ENCODE peak calls at places on chromosome 1, in four cellular contexts. One of them, this sample, is unnamed.

GRCh38 chr1:165329104-165329503 is 27.4 kb downstream of the LMX1A start:
- DNase-seq in thoracic aorta: no peak
- DNase-seq in tibial artery: no peak
- DNase-seq in HS-5: no peak
- DNase-seq in this sample: no peak

GRCh38 chr1:206672011-206672688 is 12.6 kb upstream of the MAPKAPK2 start:
- DNase-seq in thoracic aorta: no peak
- DNase-seq in tibial artery: no peak
- DNase-seq in HS-5: no peak
- DNase-seq in this sample: no peak

GRCh38 chr1:59025898-59026426 is 242.1 kb upstream of the JUN start:
- DNase-seq in thoracic aorta: no peak
- DNase-seq in tibial artery: no peak
- DNase-seq in HS-5: no peak
- DNase-seq in this sample: no peak

GRCh38 chr1:242842094-242842493 is 317.6 kb upstream of the PLD5 start:
- DNase-seq in thoracic aorta: no peak
- DNase-seq in tibial artery: no peak
- DNase-seq in HS-5: no peak
- DNase-seq in this sample: no peak

GRCh38 chr1:215076312-215076711 is 6.2 kb upstream of the KCNK2 start:
- DNase-seq in thoracic aorta: no peak
- DNase-seq in tibial artery: no peak
- DNase-seq in HS-5: no peak
- DNase-seq in this sample: peak

GRCh38 chr1:13585599-13585965 is 1.9 kb downstream of the PDPN start:
- DNase-seq in thoracic aorta: no peak
- DNase-seq in tibial artery: no peak
- DNase-seq in HS-5: no peak
- DNase-seq in this sample: no peak

GRCh38 chr1:209328178-209328577 is 255.3 kb upstream of the CAMK1G start:
- DNase-seq in thoracic aorta: no peak
- DNase-seq in tibial artery: no peak
- DNase-seq in HS-5: no peak
- DNase-seq in this sample: no peak

GRCh38 chr1:201845331-201846083 is 16.6 kb downstream of the IPO9 start:
- DNase-seq in thoracic aorta: no peak
- DNase-seq in tibial artery: no peak
- DNase-seq in HS-5: peak
- DNase-seq in this sample: no peak

GRCh38 chr1:171257207-171258052 is 9.1 kb downstream of the FMO1 start:
- DNase-seq in thoracic aorta: no peak
- DNase-seq in tibial artery: no peak
- DNase-seq in HS-5: peak
- DNase-seq in this sample: peak

GRCh38 chr1:157955269-157955668 is 38.2 kb upstream of the KIRREL1 start:
- DNase-seq in thoracic aorta: no peak
- DNase-seq in tibial artery: no peak
- DNase-seq in HS-5: no peak
- DNase-seq in this sample: no peak

GRCh38 chr1:182684128-182684828 is at the start of gene RGS8:
- DNase-seq in thoracic aorta: no peak
- DNase-seq in tibial artery: no peak
- DNase-seq in HS-5: no peak
- DNase-seq in this sample: no peak